ENCODE peak calls at places on chromosome 19, in six cellular contexts. U is HCT116, H is GM23338, Z is breast epithelium, D is suprapubic skin, T is upper lobe of left lung. X is an unnamed sample.

GRCh38 chr19:4369888-4370260 is 26.5 kb downstream of the MPND start:
- DNase-seq in U (no peak), H (peak), Z (no peak), D (no peak), T (peak), X (peak)

GRCh38 chr19:57641715-57642234 is 8.8 kb downstream of the ZNF211 start:
- DNase-seq in U (no peak), H (no peak), Z (no peak), D (no peak), T (no peak), X (no peak)

GRCh38 chr19:3975637-3976087 is 4.8 kb upstream of the DAPK3 start:
- DNase-seq in U (no peak), H (peak), Z (no peak), D (no peak), T (no peak), X (no peak)

GRCh38 chr19:17445526-17446165 is 2.8 kb downstream of the TMEM221 start:
- DNase-seq in U (no peak), H (no peak), Z (no peak), D (no peak), T (no peak), X (no peak)

GRCh38 chr19:32692727-32693061 is 1.1 kb downstream of the NUDT19 start:
- DNase-seq in U (no peak), H (no peak), Z (no peak), D (no peak), T (no peak), X (no peak)

GRCh38 chr19:30068528-30069395 is 126.7 kb downstream of the URI1 start:
- DNase-seq in U (no peak), H (no peak), Z (peak), D (peak), T (no peak), X (peak)

GRCh38 chr19:23409392-23410048 is 14.2 kb upstream of the ZNF91 start:
- DNase-seq in U (no peak), H (no peak), Z (no peak), D (no peak), T (no peak), X (no peak)

GRCh38 chr19:35745328-35746086 is at the start of the genes PSENEN and U2AF1L4:
- DNase-seq in U (peak), H (peak), Z (peak), D (peak), T (peak), X (peak)

GRCh38 chr19:47490847-47491246 is 6.8 kb upstream of the KPTN start:
- DNase-seq in U (no peak), H (no peak), Z (no peak), D (no peak), T (no peak), X (no peak)

GRCh38 chr19:6739390-6739883 is at the start of gene TRIP10:
- DNase-seq in U (no peak), H (peak), Z (peak), D (no peak), T (peak), X (peak)

GRCh38 chr19:6100284-6100915 is 9.9 kb downstream of the RFX2 start:
- DNase-seq in U (no peak), H (peak), Z (no peak), D (no peak), T (peak), X (no peak)

GRCh38 chr19:6297202-6297601 is 17.4 kb upstream of the MLLT1 start:
- DNase-seq in U (no peak), H (no peak), Z (no peak), D (no peak), T (no peak), X (no peak)

GRCh38 chr19:16363133-16363851 is 38.7 kb downstream of the KLF2 start:
- DNase-seq in U (no peak), H (no peak), Z (peak), D (no peak), T (peak), X (peak)

GRCh38 chr19:2199215-2199614 is 35.5 kb downstream of the DOT1L start:
- DNase-seq in U (no peak), H (peak), Z (no peak), D (no peak), T (no peak), X (no peak)

GRCh38 chr19:5397804-5398692 is 57.2 kb upstream of the ZNRF4 start:
- DNase-seq in U (no peak), H (peak), Z (no peak), D (no peak), T (no peak), X (no peak)

GRCh38 chr19:30359936-30360335 is 12.2 kb upstream of the ZNF536 start:
- DNase-seq in U (no peak), H (no peak), Z (peak), D (peak), T (peak), X (peak)

GRCh38 chr19:43316591-43317319 is 36.7 kb upstream of the CD177 start:
- DNase-seq in U (peak), H (peak), Z (no peak), D (no peak), T (no peak), X (peak)

GRCh38 chr19:34838248-34838647 is 65.2 kb upstream of the ZNF599 start:
- DNase-seq in U (peak), H (peak), Z (no peak), D (no peak), T (no peak), X (peak)

GRCh38 chr19:35673121-35673804 is 6.9 kb downstream of the UPK1A start:
- DNase-seq in U (peak), H (peak), Z (no peak), D (no peak), T (peak), X (peak)

GRCh38 chr19:48095637-48096175 is 14.9 kb downstream of the PLA2G4C start:
- DNase-seq in U (no peak), H (no peak), Z (no peak), D (no peak), T (no peak), X (no peak)

GRCh38 chr19:5949792-5950305 is 28.1 kb downstream of the RANBP3 start:
- DNase-seq in U (no peak), H (no peak), Z (no peak), D (no peak), T (peak), X (peak)

GRCh38 chr19:3984908-3985642 is at the start of gene EEF2:
- DNase-seq in U (peak), H (peak), Z (peak), D (peak), T (peak), X (peak)

GRCh38 chr19:5440299-5440698 is 14.9 kb upstream of the ZNRF4 start:
- DNase-seq in U (no peak), H (no peak), Z (no peak), D (no peak), T (no peak), X (no peak)

GRCh38 chr19:32421589-32422361 is 16.2 kb downstream of the DPY19L3 start:
- DNase-seq in U (no peak), H (no peak), Z (no peak), D (no peak), T (peak), X (no peak)

GRCh38 chr19:33416307-33417215 is 43.1 kb downstream of the CEBPG start:
- DNase-seq in U (peak), H (peak), Z (no peak), D (no peak), T (peak), X (peak)

GRCh38 chr19:3452456-3453068 is 27.8 kb downstream of the SMIM24 start:
- DNase-seq in U (no peak), H (no peak), Z (no peak), D (no peak), T (no peak), X (no peak)

GRCh38 chr19:29813665-29814064 is 1.9 kb downstream of the CCNE1 start:
- DNase-seq in U (no peak), H (no peak), Z (no peak), D (no peak), T (no peak), X (no peak)

GRCh38 chr19:11420894-11421606 is 1.9 kb upstream of the RGL3 start:
- DNase-seq in U (no peak), H (peak), Z (no peak), D (no peak), T (peak), X (no peak)

GRCh38 chr19:29978139-29978538 is 36.1 kb downstream of the URI1 start:
- DNase-seq in U (no peak), H (no peak), Z (no peak), D (no peak), T (no peak), X (no peak)

GRCh38 chr19:58010507-58010906 is 7.9 kb upstream of the ZNF606 start:
- DNase-seq in U (no peak), H (no peak), Z (no peak), D (no peak), T (no peak), X (no peak)

GRCh38 chr19:2307518-2308012 is 389 bp downstream of the LINGO3 start:
- DNase-seq in U (no peak), H (peak), Z (no peak), D (no peak), T (no peak), X (no peak)

GRCh38 chr19:39166571-39167391 is 30.0 kb upstream of the NCCRP1 start:
- DNase-seq in U (no peak), H (no peak), Z (peak), D (peak), T (peak), X (peak)
- TF ChIP-seq POLR2AphosphoS5 in U (no peak), H (no peak), Z (no peak), D (no peak), T (peak), X (no peak)

DNA sequence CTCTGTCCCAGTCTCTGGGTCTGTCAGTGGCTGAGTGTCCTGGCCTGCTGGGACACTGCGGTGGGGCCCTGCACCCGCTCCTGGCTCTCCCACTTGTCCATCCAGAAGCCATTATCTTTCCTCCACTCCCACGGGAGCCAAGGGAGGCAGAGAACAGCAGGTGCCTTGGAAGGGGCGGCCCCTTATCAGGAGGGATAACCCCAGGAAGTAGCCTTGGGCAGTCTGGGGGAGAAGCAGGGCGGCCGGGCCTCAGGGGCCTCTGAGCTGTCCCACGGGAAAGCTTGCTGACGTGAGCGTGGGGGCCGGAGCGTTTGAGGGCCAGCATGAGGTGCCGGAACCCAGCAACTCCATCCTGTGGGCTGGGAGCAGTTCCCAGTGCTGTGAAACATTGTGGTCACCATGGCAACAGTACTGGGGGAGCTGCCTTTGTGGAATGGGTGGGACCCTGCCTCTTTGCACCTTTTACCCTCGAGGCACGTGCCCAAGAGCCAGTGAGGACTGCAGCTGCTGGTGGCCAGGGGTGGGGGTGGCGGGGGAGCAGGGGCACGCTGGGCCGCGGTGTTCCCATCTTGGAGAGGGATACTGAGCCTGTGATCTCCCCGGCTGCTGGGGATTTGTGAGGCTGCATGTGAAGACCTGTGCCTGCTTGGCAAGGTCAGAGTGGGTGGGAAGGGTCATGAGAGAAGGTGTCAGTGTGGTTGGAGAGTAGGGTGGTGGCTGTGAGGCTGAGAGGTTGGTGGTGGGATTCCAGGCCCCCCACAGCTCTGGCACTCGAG is 20.9 kb downstream of the KLHL26 start:
- DNase-seq in U (no peak), H (peak), Z (no peak), D (no peak), T (no peak), X (no peak)
- TF ChIP-seq POLR2AphosphoS5 in U (no peak), H (no peak), Z (peak), D (no peak), T (peak), X (no peak)

GRCh38 chr19:1074512-1075283 is 7.7 kb downstream of the ARHGAP45 start:
- DNase-seq in U (no peak), H (no peak), Z (peak), D (peak), T (peak), X (peak)
- TF ChIP-seq POLR2AphosphoS5 in U (no peak), H (no peak), Z (no peak), D (no peak), T (no peak), X (no peak)

GRCh38 chr19:8489591-8490394 is 12.6 kb downstream of the PRAM1 start:
- DNase-seq in U (no peak), H (peak), Z (no peak), D (no peak), T (peak), X (no peak)
- TF ChIP-seq POLR2AphosphoS5 in U (no peak), H (no peak), Z (no peak), D (no peak), T (no peak), X (no peak)

GRCh38 chr19:41883821-41884733 is 1.1 kb downstream of the ARHGEF1 start:
- DNase-seq in U (peak), H (peak), Z (peak), D (peak), T (peak), X (peak)
- TF ChIP-seq POLR2AphosphoS5 in U (peak), H (peak), Z (peak), D (no peak), T (peak), X (peak)

GRCh38 chr19:50303558-50303957 is 25.6 kb downstream of the KCNC3 start:
- DNase-seq in U (no peak), H (no peak), Z (no peak), D (no peak), T (no peak), X (no peak)

GRCh38 chr19:50301607-50301971 is 27.6 kb downstream of the KCNC3 start:
- DNase-seq in U (no peak), H (no peak), Z (no peak), D (no peak), T (no peak), X (no peak)

GRCh38 chr19:50300051-50300450 is 29.1 kb downstream of the KCNC3 start:
- DNase-seq in U (no peak), H (no peak), Z (no peak), D (no peak), T (no peak), X (no peak)

DNA sequence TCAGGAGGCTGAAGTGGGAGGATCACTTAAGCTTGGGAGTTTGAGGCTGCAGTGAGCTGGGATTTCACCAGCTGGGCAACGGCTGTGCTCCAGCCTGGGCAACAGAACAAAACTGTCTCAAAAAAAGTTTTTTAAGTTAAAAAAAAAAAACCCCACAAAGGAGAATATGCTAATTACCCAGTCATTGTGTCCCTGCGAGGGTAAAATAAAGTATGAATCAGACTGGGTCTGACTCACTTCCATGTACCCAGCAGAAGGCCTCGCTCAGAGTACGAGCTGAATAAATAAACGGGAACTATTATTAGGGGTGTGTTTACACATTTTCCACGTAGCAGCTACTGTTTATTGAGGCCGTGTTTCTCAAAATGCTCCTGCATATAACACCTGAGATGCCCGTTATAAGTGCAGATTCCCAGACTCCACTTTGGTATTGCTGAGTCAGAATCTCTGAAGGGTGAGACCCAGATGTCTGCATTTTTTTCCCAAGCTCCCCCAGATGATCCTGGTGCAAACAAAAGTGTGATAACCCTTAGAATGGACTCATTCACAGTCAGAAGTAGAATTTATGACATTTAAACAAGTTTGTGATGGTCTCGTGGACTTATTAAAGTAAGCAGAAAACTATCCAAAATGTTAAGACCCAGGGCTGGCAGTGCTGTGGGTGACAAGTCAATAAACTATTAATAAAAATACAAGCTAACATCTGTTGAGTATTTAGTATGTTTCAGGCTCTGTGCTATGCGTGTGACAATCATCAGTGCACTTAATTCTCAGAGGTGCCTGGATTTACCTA is 28.2 kb downstream of the KCNC3 start:
- DNase-seq in U (peak), H (no peak), Z (no peak), D (no peak), T (no peak), X (no peak)
- TF ChIP-seq POLR2AphosphoS5 in U (no peak), H (no peak), Z (no peak), D (no peak), T (no peak), X (no peak)

X was measured in stomach.